ENCODE peak calls at places on chromosomes 11 and 22, in eight cellular contexts. R is GM20000; O is esophagus squamous epithelium; E is chondrocyte; P is HFF-Myc; S is cardiac fibroblast; N is tibial artery; V is CD4-positive, alpha-beta T cell. I is an unnamed sample.

GRCh38 chr11:36436084-36436483 is 74.0 kb downstream of the TRAF6 start:
- DNase-seq in R (no peak), O (no peak), E (no peak), P (no peak), S (no peak), N (no peak), V (no peak), I (no peak)

GRCh38 chr11:36009469-36009868 is 65.6 kb downstream of the LDLRAD3 start:
- DNase-seq in R (no peak), O (no peak), E (no peak), P (no peak), S (peak; percentile 79), N (no peak), V (no peak), I (no peak)

GRCh38 chr22:19632671-19633148 is 81.6 kb upstream of the SEPTIN5 start:
- DNase-seq in R (no peak), O (no peak), E (no peak), P (no peak), S (no peak), N (no peak), V (no peak), I (no peak)

GRCh38 chr11:37788141-37788877 is 1190.3 kb upstream of the RAG2 start:
- DNase-seq in R (no peak), O (no peak), E (no peak), P (peak; percentile 5), S (peak; percentile 95), N (no peak), V (no peak), I (no peak)

GRCh38 chr11:27329867-27330632 is 33.0 kb downstream of the CCDC34 start:
- DNase-seq in R (no peak), O (no peak), E (no peak), P (no peak), S (peak; percentile 34), N (no peak), V (no peak), I (no peak)

GRCh38 chr11:65872555-65873279 is at the start of gene EFEMP2:
- DNase-seq in R (no peak), O (no peak), E (peak; percentile 89), P (no peak), S (no peak), N (no peak), V (no peak), I (peak; percentile 75)

GRCh38 chr11:30960387-30960992 is 374.3 kb upstream of the MPPED2 start:
- DNase-seq in R (peak; percentile 3), O (no peak), E (no peak), P (no peak), S (peak; percentile 72), N (no peak), V (no peak), I (no peak)

GRCh38 chr22:19890502-19891349 is 36.1 kb upstream of the GNB1L start:
- DNase-seq in R (peak; percentile 17), O (no peak), E (no peak), P (no peak), S (no peak), N (no peak), V (no peak), I (no peak)

GRCh38 chr11:87347441-87347840 is 309.7 kb downstream of the TMEM135 start:
- DNase-seq in R (no peak), O (no peak), E (no peak), P (no peak), S (no peak), N (no peak), V (no peak), I (no peak)

GRCh38 chr22:20981787-20982562 is at the start of gene LZTR1:
- DNase-seq in R (peak; percentile 94), O (no peak), E (peak; percentile 93), P (no peak), S (peak; percentile 85), N (peak; percentile 74), V (peak; percentile 40), I (peak; percentile 79)
- TF ChIP-seq CTCF in R (peak; percentile 76), O (peak; percentile 38), E (peak; percentile 75), P (peak; percentile 66), S (peak; percentile 72), N (peak; percentile 57), V (peak; percentile 52), I (no peak)

GRCh38 chr11:119384332-119384731 is 2.8 kb upstream of the USP2 start:
- DNase-seq in R (no peak), O (no peak), E (no peak), P (no peak), S (no peak), N (no peak), V (no peak), I (peak; percentile 25)

GRCh38 chr11:119388103-119388502 is 6.6 kb upstream of the USP2 start:
- DNase-seq in R (no peak), O (no peak), E (no peak), P (no peak), S (no peak), N (no peak), V (no peak), I (no peak)

DNA sequence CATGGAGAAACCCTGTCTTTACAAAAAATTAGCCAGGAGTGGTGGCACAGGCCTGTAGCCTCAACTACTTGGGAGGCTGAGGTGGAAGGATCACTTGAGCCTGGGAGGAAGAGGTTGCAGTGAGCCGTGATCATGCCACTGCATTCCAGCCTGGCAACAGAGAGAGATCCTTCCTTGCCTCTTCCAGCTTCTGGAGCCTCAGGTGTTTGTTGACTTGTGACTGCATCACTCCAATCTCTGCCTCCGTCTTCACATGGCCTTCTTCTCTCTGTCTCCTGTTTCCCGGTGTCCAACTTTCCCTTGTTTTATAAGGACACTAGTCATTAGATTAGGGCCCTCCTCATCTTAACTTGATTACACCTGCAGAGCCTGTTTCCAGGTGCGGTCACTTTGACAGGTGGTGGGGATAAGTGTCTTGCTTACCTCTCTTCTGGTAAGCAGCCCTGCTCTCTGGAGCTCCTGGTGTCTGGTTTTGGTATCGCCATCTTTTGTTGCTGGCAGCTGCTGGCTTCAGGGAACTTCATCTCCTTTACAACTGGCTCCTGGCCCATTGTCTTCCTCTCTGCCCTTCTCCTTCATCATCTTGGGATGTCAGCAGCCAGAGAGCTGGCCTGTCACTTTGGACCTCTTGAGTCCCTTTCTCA is 8.2 kb upstream of the USP2 start:
- DNase-seq in R (no peak), O (no peak), E (no peak), P (no peak), S (no peak), N (no peak), V (no peak), I (no peak)
- TF ChIP-seq CTCF in R (no peak), O (no peak), E (peak; percentile 50), P (peak; percentile 43), S (peak; percentile 56), N (no peak), V (peak; percentile 44), I (no peak)

DNA sequence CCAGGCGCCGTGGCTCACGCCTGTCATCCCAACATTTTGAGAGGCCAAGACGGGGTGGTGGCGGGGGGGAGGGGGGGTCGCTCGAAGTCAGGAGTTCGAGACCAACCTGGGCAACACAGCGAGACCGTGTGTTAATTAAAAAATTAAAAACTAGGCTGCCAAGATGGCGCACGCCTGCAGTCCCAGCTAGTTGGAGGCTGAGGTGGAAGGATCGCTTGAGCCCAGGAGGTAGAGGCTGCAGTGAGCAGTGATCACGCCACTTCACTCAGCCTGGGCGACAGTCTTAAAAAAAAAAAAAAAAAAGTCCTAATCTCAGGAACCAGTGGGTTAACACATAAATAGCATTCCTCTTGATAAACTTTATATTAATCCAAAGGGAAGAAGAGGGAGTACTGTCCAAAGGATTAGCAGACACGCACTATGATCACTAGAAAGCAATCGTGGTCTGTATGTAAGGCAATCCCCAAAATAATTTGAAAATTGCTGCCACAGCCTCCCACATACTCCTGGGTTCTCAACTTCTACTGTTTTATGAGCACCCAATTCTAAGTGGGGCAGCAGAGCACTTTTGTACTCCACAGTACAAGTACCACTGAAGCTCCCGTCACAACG is 585 bp downstream of the PUS3 start:
- DNase-seq in R (no peak), O (no peak), E (no peak), P (no peak), S (no peak), N (no peak), V (no peak), I (no peak)
- TF ChIP-seq CTCF in R (no peak), O (no peak), E (no peak), P (no peak), S (no peak), N (no peak), V (no peak), I (no peak)

GRCh38 chr11:118263694-118264567 is at the start of gene MPZL2:
- DNase-seq in R (no peak), O (no peak), E (no peak), P (no peak), S (no peak), N (peak; percentile 26), V (no peak), I (peak; percentile 48)
- TF ChIP-seq CTCF in R (no peak), O (no peak), E (no peak), P (no peak), S (no peak), N (no peak), V (no peak), I (no peak)

GRCh38 chr11:61472282-61472681 is 36.3 kb upstream of the LRRC10B start:
- DNase-seq in R (no peak), O (no peak), E (no peak), P (no peak), S (peak; percentile 63), N (peak; percentile 91), V (no peak), I (no peak)

GRCh38 chr11:61472868-61473267 is 35.7 kb upstream of the LRRC10B start:
- DNase-seq in R (no peak), O (no peak), E (no peak), P (no peak), S (peak; percentile 82), N (peak; percentile 74), V (no peak), I (no peak)

GRCh38 chr11:61475433-61475832 is 33.1 kb upstream of the LRRC10B start:
- DNase-seq in R (no peak), O (no peak), E (no peak), P (no peak), S (no peak), N (no peak), V (no peak), I (no peak)

GRCh38 chr11:61473370-61474025 is 35.1 kb upstream of the LRRC10B start:
- DNase-seq in R (no peak), O (no peak), E (no peak), P (no peak), S (peak; percentile 37), N (no peak), V (no peak), I (no peak)

DNA sequence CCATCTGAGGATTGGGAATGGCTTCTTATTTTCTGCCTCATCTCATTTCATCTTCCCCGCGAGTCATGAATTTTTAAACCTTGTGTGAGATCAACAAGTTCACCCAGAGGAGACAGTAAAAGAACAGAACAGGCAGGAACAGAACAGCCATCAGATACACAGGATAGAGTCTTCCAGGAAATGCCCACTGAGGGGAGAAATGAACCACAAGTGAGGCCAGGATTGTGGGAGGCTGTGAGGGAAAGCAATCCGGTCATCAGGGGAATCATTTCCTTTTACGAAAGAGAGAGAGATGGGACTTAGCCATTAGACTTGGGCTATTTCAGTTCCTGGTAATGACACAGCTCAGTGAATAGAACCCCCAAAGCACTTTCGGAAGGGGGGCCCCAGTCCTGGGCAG is 34.3 kb upstream of the LRRC10B start:
- DNase-seq in R (no peak), O (no peak), E (no peak), P (no peak), S (no peak), N (no peak), V (no peak), I (no peak)
- TF ChIP-seq CTCF in R (no peak), O (no peak), E (no peak), P (no peak), S (no peak), N (no peak), V (no peak), I (no peak)